ENCODE peak calls at places on chromosomes 12 and 14, in five cellular contexts. W is HepG2, V is K562, L is GM12878, E is SK-N-SH. Y is an unnamed sample.

GRCh38 chr12:3275171-3276041 is 198.2 kb downstream of the TSPAN9 start:
- DNase-seq in E (peak), L (no peak), V (peak), W (peak), Y (peak)

GRCh38 chr14:29037428-29037827 is 270.8 kb downstream of the FOXG1 start:
- DNase-seq in V (no peak), E (no peak), L (no peak), W (no peak), Y (peak)

GRCh38 chr14:23578560-23579310 is at the start of gene JPH4:
- DNase-seq in E (peak), W (no peak), V (no peak), L (no peak), Y (no peak)

GRCh38 chr12:1913377-1914115 is 4.9 kb downstream of the CACNA2D4 start:
- DNase-seq in E (peak), W (no peak), L (no peak), V (no peak), Y (no peak)

GRCh38 chr14:72902802-72903530 is 9.1 kb upstream of the DPF3 start:
- DNase-seq in L (no peak), E (no peak), W (no peak), V (no peak), Y (no peak)

GRCh38 chr12:31591308-31591901 is 469 bp upstream of the DENND5B start:
- DNase-seq in V (peak), W (no peak), L (no peak), E (peak), Y (no peak)

GRCh38 chr12:115620816-115621215 is 656.7 kb downstream of the MED13L start:
- DNase-seq in V (no peak), E (no peak), W (no peak), L (no peak), Y (no peak)

GRCh38 chr12:23204933-23205778 is 580.2 kb downstream of the ETNK1 start:
- DNase-seq in W (peak), L (peak), E (peak), V (peak), Y (peak)

GRCh38 chr14:95533391-95533821 is 1.4 kb upstream of the GLRX5 start:
- DNase-seq in E (peak), V (peak), W (peak), L (no peak), Y (peak)

GRCh38 chr12:109696485-109697269 is 16.9 kb upstream of the FAM222A start:
- DNase-seq in W (peak), V (peak), E (no peak), L (no peak), Y (peak)

GRCh38 chr12:103851127-103851526 is 10.1 kb upstream of the NT5DC3 start:
- DNase-seq in V (no peak), E (no peak), L (no peak), W (no peak), Y (peak)

GRCh38 chr12:46386877-46387629 is 14.5 kb upstream of the SLC38A2 start:
- DNase-seq in E (no peak), W (no peak), L (no peak), V (peak), Y (peak)

GRCh38 chr12:7937867-7938506 is 2.0 kb upstream of the SLC2A3 start:
- DNase-seq in W (no peak), L (no peak), V (peak), E (no peak), Y (no peak)

GRCh38 chr12:71157601-71158233 is at the start of gene TSPAN8:
- DNase-seq in V (no peak), E (no peak), L (no peak), W (peak), Y (no peak)

GRCh38 chr14:92846162-92846897 is 52.2 kb downstream of the GOLGA5 start:
- DNase-seq in W (no peak), E (no peak), L (peak), V (peak), Y (peak)

GRCh38 chr14:95701846-95702221 is 12.1 kb downstream of the TCL1A start:
- DNase-seq in E (no peak), W (no peak), L (no peak), V (no peak), Y (no peak)

GRCh38 chr14:59254146-59254910 is 65.9 kb downstream of the DAAM1 start:
- DNase-seq in L (no peak), V (peak), E (peak), W (no peak), Y (peak)

GRCh38 chr14:37623552-37623951 is 28.1 kb downstream of the TTC6 start:
- DNase-seq in L (no peak), E (no peak), W (no peak), V (no peak), Y (peak)

GRCh38 chr14:57533214-57533613 is 39.6 kb upstream of the CCDC198 start:
- DNase-seq in W (peak), E (no peak), V (peak), L (peak), Y (no peak)

GRCh38 chr12:120941412-120941811 is 36.9 kb upstream of the HNF1A start:
- DNase-seq in L (no peak), W (no peak), E (no peak), V (no peak), Y (no peak)

GRCh38 chr12:119229837-119230236 is 51.1 kb downstream of the HSPB8 start:
- DNase-seq in V (peak), L (no peak), E (peak), W (peak), Y (peak)

GRCh38 chr12:79690156-79690605 is 583 bp downstream of the PAWR start:
- DNase-seq in V (no peak), W (peak), E (peak), L (no peak), Y (peak)

GRCh38 chr12:2359725-2360629 is 307.2 kb downstream of the CACNA1C start:
- DNase-seq in W (no peak), L (no peak), E (no peak), V (no peak), Y (no peak)

GRCh38 chr12:85725991-85726390 is 110.2 kb downstream of the RASSF9 start:
- DNase-seq in E (no peak), W (no peak), V (no peak), L (no peak), Y (no peak)

GRCh38 chr14:72638021-72638420 is 255.9 kb downstream of the DPF3 start:
- DNase-seq in W (no peak), E (no peak), V (no peak), L (no peak), Y (peak)

GRCh38 chr14:68735836-68736235 is 57.0 kb downstream of the ZFP36L1 start:
- DNase-seq in L (no peak), E (no peak), W (no peak), V (no peak), Y (no peak)

GRCh38 chr14:66635435-66635834 is 127.5 kb downstream of the GPHN start:
- DNase-seq in V (no peak), E (no peak), W (no peak), L (no peak), Y (no peak)
- TF ChIP-seq MXI1 in V (no peak), E (no peak), W (no peak), L (no peak), Y (no peak)

DNA sequence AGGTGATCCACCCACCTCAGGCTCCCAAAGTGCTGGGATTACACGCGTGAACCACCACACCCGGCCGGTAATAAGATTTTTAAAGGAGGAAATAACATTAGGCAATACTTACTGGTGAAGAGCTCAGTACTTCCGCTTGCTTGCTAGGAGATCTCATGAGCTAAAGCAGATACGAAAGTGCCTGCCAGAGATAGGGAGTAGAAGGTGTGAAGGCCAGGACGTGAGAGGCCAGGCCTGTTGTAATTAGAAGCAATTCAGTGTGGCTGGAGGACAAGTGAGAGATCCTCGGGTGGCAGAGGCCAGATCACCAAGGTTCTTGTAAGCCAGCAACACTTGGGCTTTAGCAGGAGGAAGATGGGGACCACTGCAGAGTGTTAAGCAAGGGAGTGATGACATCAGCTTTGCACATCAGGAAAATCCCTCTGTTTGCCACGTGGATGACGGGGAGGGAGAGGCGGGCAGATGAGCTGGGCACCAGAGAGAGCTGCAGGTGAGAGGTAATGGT is 7.6 kb downstream of the TECPR2 start:
- DNase-seq in L (no peak), V (peak), E (no peak), W (no peak), Y (peak)
- TF ChIP-seq USF2 in L (no peak), V (no peak), E (no peak), W (no peak), Y (no peak)

GRCh38 chr14:70709726-70710382 is 68.1 kb downstream of the TTC9 start:
- DNase-seq in V (no peak), W (peak), E (no peak), L (no peak), Y (no peak)

GRCh38 chr14:70713096-70713875 is 71.6 kb downstream of the TTC9 start:
- DNase-seq in V (no peak), L (no peak), E (no peak), W (no peak), Y (no peak)

GRCh38 chr14:70716958-70717357 is 75.2 kb downstream of the TTC9 start:
- DNase-seq in E (no peak), L (no peak), W (no peak), V (no peak), Y (no peak)

GRCh38 chr14:70716483-70716882 is 74.8 kb downstream of the TTC9 start:
- DNase-seq in L (no peak), W (no peak), V (no peak), E (no peak), Y (no peak)

GRCh38 chr14:70714055-70714550 is 72.4 kb downstream of the TTC9 start:
- DNase-seq in E (peak), W (peak), L (peak), V (peak), Y (peak)
- TF ChIP-seq MXI1 in E (no peak), W (no peak), L (no peak), V (no peak), Y (no peak)

DNA sequence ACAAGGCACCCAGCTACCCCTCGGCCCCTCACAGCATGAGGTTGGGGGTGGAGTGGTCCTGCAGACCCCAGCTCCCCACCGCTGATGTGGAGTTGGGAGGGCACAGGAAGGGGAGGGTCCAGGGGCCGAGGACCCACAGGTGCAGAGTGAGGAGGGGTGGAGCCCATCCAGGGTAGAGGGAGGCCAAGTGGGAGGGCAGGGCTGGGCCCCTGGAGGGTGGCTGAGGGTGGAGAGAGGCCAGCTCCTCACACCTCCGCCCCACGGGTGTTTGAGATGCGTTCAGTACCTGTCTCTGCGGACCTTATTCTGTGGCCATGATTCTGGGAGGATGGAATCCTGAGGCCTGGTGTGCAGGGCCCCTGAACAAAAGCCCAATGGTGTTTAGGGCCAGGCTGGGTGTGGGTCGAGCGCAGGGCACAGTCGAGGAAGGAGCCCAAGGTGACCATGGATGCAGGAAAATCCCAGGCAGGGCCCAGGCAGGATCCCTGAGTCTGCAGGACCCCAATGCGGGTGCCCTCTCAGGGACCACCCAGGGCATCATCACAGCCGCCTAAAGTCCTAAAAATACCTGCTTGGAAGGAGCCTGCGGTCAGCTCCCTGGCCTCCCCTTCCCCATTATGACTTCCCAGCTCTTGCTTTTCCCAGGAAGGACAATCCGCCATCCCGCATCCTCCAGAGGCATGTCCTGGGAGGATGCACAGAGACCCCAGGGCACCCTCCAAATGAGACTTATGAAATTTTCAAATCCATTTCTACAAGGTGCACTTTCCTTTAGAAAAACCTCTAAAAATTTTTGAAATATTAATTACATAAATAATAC is 377.1 kb upstream of the SFSWAP start:
- DNase-seq in E (no peak), V (no peak), W (no peak), L (no peak), Y (no peak)
- TF ChIP-seq USF2 in E (no peak), V (no peak), W (no peak), L (no peak), Y (no peak)

GRCh38 chr14:44759263-44759662 is 202.5 kb downstream of the KLHL28 start:
- DNase-seq in L (no peak), V (no peak), E (no peak), W (no peak), Y (no peak)

DNA sequence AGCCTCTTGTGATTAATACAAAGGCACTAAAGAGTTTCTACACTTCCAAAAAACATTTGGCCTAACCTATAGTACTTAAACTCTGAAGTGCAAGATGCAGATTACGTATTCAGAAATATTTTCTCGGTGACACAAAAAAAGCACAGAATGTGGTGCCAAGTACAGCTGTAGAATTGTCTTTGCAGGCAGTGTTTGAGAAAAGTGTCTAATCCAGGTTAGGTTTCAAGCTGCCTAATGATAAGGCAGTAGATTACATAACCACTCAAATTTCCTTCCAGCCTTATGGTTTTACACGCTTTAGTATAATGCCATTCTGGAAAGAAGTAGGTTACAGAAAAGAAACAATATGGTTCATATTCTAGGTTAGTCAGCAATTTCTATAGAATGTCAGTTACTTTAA is 205.2 kb downstream of the KLHL28 start:
- DNase-seq in V (no peak), W (no peak), E (no peak), L (no peak), Y (no peak)
- TF ChIP-seq MXI1 in V (no peak), W (no peak), E (no peak), L (no peak), Y (no peak)

GRCh38 chr12:88639361-88639760 is 59.1 kb upstream of the KITLG start:
- DNase-seq in E (no peak), L (no peak), V (no peak), W (no peak), Y (peak)
- TF ChIP-seq USF2 in E (no peak), L (no peak), V (no peak), W (no peak), Y (no peak)

GRCh38 chr12:54489857-54490256 is 7.7 kb upstream of the NCKAP1L start:
- DNase-seq in W (no peak), V (peak), L (no peak), E (no peak), Y (no peak)
- TF ChIP-seq MXI1 in W (no peak), V (no peak), L (no peak), E (no peak), Y (no peak)

GRCh38 chr12:19125325-19125724 is 4.2 kb upstream of the PLEKHA5 start:
- DNase-seq in L (no peak), E (no peak), V (no peak), W (no peak), Y (peak)
- TF ChIP-seq USF2 in L (no peak), E (no peak), V (no peak), W (no peak), Y (no peak)

GRCh38 chr12:57031789-57032188 is 15.5 kb upstream of the TAC3 start:
- DNase-seq in L (no peak), W (no peak), V (no peak), E (no peak), Y (no peak)

GRCh38 chr12:57031228-57031670 is 14.9 kb upstream of the TAC3 start:
- DNase-seq in E (no peak), L (no peak), W (peak), V (peak), Y (no peak)

GRCh38 chr12:57027805-57028153 is 11.4 kb upstream of the TAC3 start:
- DNase-seq in W (no peak), E (no peak), V (peak), L (no peak), Y (no peak)

GRCh38 chr12:57037264-57037663 is 12.7 kb downstream of the MYO1A start:
- DNase-seq in V (no peak), W (no peak), L (no peak), E (no peak), Y (no peak)

GRCh38 chr12:57033428-57033827 is 16.5 kb downstream of the MYO1A start:
- DNase-seq in W (no peak), L (no peak), E (no peak), V (no peak), Y (no peak)
- TF ChIP-seq MXI1 in W (no peak), L (no peak), E (no peak), V (no peak), Y (no peak)

Y was measured in IMR-90.